ENCODE peak calls at places on chromosomes 2 and 18, in four cellular contexts. B is A673, H is thyroid gland, D is mesendoderm. R is an unnamed sample. For H3K4me1 and H3K36me3, the result is how much of the 10 kb centered on the place peaks cover.

GRCh38 chr2:229675569-229675968 is 38.8 kb downstream of the DNER start:
- DNase-seq in D (no peak), B (no peak), H (no peak), R (no peak)

GRCh38 chr18:62876106-62876505 is 160.8 kb downstream of the PHLPP1 start:
- DNase-seq in H (no peak), D (no peak), B (no peak), R (no peak)

GRCh38 chr18:46725310-46725709 is 31.5 kb downstream of the ST8SIA5 start:
- DNase-seq in H (no peak), B (no peak), D (no peak), R (no peak)

GRCh38 chr2:24015562-24016375 is 5.9 kb downstream of the MFSD2B start:
- DNase-seq in H (no peak), B (no peak), D (no peak), R (no peak)

GRCh38 chr2:160241251-160242137 is 41.4 kb upstream of the ITGB6 start:
- DNase-seq in D (no peak), B (peak), H (peak), R (peak)

GRCh38 chr18:7064346-7064745 is 53.3 kb downstream of the LAMA1 start:
- DNase-seq in H (no peak), D (peak), B (no peak), R (no peak)

GRCh38 chr2:9310390-9310789 is 103.8 kb downstream of the ASAP2 start:
- DNase-seq in H (peak), D (no peak), B (no peak), R (no peak)

GRCh38 chr18:25815659-25816058 is 274.8 kb downstream of the SS18 start:
- DNase-seq in B (no peak), D (no peak), H (no peak), R (no peak)

GRCh38 chr2:216370961-216371633 is 1.2 kb downstream of the MARCHF4 start:
- DNase-seq in B (no peak), H (no peak), D (peak), R (no peak)

GRCh38 chr18:23838801-23839366 is 149.6 kb downstream of the LAMA3 start:
- DNase-seq in D (no peak), B (no peak), H (no peak), R (no peak)
- H3K4me1 ChIP-seq in D (under half), B (under half), H (under half), R (under half)

GRCh38 chr2:241913703-241914102 is 44.2 kb downstream of the RTP5 start:
- DNase-seq in H (no peak), B (no peak), D (no peak), R (no peak)
- H3K36me3 ChIP-seq in H (under half), B (under half), D (under half), R (under half)

DNA sequence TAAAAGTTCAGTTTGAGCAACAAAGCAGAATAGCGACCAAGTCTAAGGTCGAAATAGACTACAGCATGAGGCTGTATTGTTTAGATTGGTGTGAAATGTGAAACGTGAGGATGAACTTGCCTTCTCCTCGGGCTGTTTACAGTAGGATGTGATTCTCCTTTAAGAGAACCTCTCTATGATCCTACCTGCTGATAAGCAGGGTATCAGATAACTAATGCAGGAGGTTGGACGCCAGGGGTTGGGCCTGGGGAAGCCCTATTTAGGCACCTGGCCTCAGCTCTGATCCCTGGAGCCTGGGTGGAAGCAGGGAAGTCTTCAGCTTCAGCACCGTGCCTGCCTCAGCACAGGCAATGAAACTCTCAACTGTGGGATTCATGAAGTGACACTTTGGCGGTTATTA is 11.4 kb downstream of the CRYGD start:
- DNase-seq in B (no peak), D (peak), H (no peak), R (no peak)
- H3K4me3 ChIP-seq in B (no peak), D (no peak), H (no peak), R (no peak)

GRCh38 chr2:238479847-238480246 is 53.1 kb downstream of the ASB1 start:
- DNase-seq in D (no peak), B (no peak), H (no peak), R (no peak)
- H3K4me1 ChIP-seq in D (under half), B (under half), H (under half), R (under half)

DNA sequence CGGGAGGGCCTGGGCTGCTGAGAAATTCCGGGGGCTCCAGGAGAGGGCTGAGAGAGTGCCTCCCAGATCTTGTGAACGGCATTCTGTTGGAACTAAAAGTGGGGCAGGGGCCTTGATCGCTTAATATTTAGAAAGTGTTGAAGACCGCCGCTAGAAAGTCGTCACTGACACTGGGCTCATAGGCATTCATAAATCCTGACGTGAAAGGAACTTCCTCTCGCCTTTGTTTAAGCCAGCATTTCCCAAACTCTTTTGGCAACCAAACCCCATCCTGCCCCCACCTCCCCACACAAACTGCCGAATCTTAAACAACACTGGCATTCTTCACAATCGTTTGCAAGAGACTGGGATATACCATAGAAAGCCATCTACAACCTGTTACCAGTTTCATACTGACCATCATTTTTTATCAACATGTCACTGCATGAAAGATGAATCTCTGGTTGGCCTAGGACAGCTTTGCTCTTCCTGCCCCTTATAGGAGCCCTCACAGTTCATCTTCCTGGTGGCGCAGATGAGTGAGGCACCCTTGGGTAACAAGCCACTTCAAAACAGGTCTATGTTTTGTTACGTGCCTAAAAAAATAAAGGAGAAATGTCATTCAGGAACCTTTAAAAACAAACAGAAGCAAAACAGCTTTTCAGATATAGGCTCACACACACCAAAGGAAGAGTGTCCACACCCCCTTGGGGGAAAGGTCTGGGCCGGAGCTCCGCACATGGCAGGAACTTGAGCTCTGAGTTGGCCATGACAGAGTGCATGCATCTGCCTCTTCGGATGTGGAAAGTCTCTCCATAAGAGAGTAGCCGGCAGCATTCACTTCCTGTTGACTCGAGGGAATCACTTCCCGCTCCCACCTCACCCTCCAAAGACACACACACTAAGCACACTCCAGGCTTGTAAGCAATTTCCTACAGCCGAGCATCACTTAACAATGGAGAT is 13.0 kb downstream of the MTERF4 start:
- DNase-seq in D (no peak), B (no peak), H (no peak), R (no peak)
- H3K36me3 ChIP-seq in D (under half), B (half or more), H (under half), R (under half)

GRCh38 chr2:85237849-85238570 is 89.8 kb downstream of the TGOLN2 start:
- DNase-seq in D (peak), B (no peak), H (no peak), R (peak)
- H3K4me3 ChIP-seq in D (no peak), B (no peak), H (no peak), R (no peak)

GRCh38 chr2:28976584-28976983 is 4.5 kb upstream of the TOGARAM2 start:
- DNase-seq in B (no peak), H (no peak), D (peak), R (no peak)

GRCh38 chr2:28975671-28976070 is 5.4 kb upstream of the TOGARAM2 start:
- DNase-seq in D (peak), B (no peak), H (no peak), R (no peak)

GRCh38 chr2:28974252-28974651 is 6.8 kb upstream of the TOGARAM2 start:
- DNase-seq in H (no peak), D (no peak), B (no peak), R (no peak)

GRCh38 chr2:28970464-28971160 is 10.5 kb upstream of the TOGARAM2 start:
- DNase-seq in H (no peak), B (no peak), D (peak), R (no peak)

DNA sequence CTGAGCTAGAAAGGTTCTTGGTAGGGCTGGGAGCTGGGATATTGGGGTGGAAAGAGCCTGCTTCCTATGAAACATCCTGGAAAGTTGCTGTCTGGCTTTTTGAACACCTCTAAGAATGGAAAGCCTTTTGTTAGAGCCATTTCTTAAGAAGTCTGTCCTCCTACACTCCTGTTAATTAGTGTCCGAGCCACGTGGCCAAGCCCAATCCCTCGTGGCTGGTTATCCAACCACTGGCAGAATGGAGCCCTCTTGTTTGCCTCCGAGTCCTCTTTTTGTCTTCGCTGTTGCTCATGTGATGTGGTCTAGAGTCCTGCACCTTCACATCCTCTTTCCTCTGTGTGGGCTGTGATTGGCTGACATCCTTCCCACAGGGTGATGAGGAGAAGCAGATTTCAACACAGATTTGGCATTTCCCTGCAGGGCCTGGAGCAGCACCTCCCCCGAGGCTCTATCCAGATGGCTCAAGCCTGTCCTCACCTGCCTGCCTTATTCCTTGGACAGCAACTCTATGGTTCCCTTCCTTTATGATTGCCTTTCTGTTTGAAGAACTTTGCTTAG is 8.2 kb upstream of the TOGARAM2 start:
- DNase-seq in D (no peak), B (no peak), H (no peak), R (no peak)
- H3K4me1 ChIP-seq in D (under half), B (under half), H (under half), R (under half)